ENCODE peak calls at places on chromosomes 6 and 20, in four cellular contexts. Z is K562, U is GM12878, M is HepG2. F is an unnamed sample.

GRCh38 chr20:58179432-58180099 is 48.9 kb downstream of the ANKRD60 start:
- DNase-seq in Z (peak; percentile 80), U (no peak), M (peak; percentile 21), F (peak; percentile 84)

GRCh38 chr20:64105846-64106434 is 1.4 kb downstream of the NPBWR2 start:
- DNase-seq in Z (no peak), U (no peak), M (no peak), F (no peak)

GRCh38 chr6:35092362-35093117 is 48.6 kb downstream of the TCP11 start:
- DNase-seq in Z (peak; percentile 6), U (no peak), M (no peak), F (no peak)

GRCh38 chr6:149484733-149485700 is at the start of gene ZC3H12D:
- DNase-seq in Z (no peak), U (no peak), M (peak; percentile 91), F (no peak)

GRCh38 chr6:21836772-21837460 is 243.4 kb downstream of the SOX4 start:
- DNase-seq in Z (no peak), U (no peak), M (no peak), F (no peak)

GRCh38 chr6:128560966-128561365 is 40.6 kb upstream of the PTPRK start:
- DNase-seq in Z (no peak), U (no peak), M (no peak), F (no peak)

GRCh38 chr6:70668499-70668812 is 773 bp downstream of the SMAP1 start:
- DNase-seq in Z (peak; percentile 41), U (no peak), M (no peak), F (peak; percentile 72)

GRCh38 chr20:45792513-45793118 is 862 bp downstream of the DNTTIP1 start:
- DNase-seq in Z (no peak), U (no peak), M (no peak), F (no peak)

GRCh38 chr6:119020597-119021561 is 57.6 kb downstream of the FAM184A start:
- DNase-seq in Z (no peak), U (no peak), M (no peak), F (no peak)

GRCh38 chr6:138785980-138786379 is 9.9 kb upstream of the ECT2L start:
- DNase-seq in Z (no peak), U (no peak), M (no peak), F (no peak)

GRCh38 chr6:116847234-116847633 is 18.4 kb upstream of the GPRC6A start:
- DNase-seq in Z (peak; percentile 17), U (no peak), M (peak; percentile 59), F (peak; percentile 54)

GRCh38 chr20:44552950-44553908 is 29.1 kb upstream of the PKIG start:
- DNase-seq in Z (no peak), U (no peak), M (peak; percentile 39), F (no peak)
- TF ChIP-seq SP1 in Z (no peak), U (no peak), M (no peak), F (no peak)

GRCh38 chr6:26223213-26223612 is 136.0 kb downstream of the HFE start:
- DNase-seq in Z (no peak), U (no peak), M (no peak), F (no peak)
- TF ChIP-seq TARDBP in Z (no peak), U (no peak), M (no peak), F (no peak)

GRCh38 chr20:48349673-48350072 is 478.1 kb downstream of the PREX1 start:
- DNase-seq in Z (no peak), U (no peak), M (no peak), F (no peak)
- TF ChIP-seq BHLHE40 in Z (no peak), U (no peak), M (no peak), F (no peak)

GRCh38 chr20:32110727-32111126 is 1.2 kb downstream of the TM9SF4 start:
- DNase-seq in Z (no peak), U (no peak), M (no peak), F (no peak)

GRCh38 chr20:32109392-32110172 is at the start of gene TM9SF4:
- DNase-seq in Z (peak; percentile 89), U (peak; percentile 93), M (peak; percentile 97), F (peak; percentile 89)

GRCh38 chr20:32108814-32109391 is 611 bp upstream of the TM9SF4 start:
- DNase-seq in Z (no peak), U (no peak), M (no peak), F (no peak)

GRCh38 chr20:32111287-32111686 is 1.8 kb downstream of the TM9SF4 start:
- DNase-seq in Z (no peak), U (no peak), M (peak; percentile 35), F (no peak)

GRCh38 chr20:32110173-32110704 is 725 bp downstream of the TM9SF4 start:
- DNase-seq in Z (no peak), U (no peak), M (no peak), F (no peak)
- TF ChIP-seq SP1 in Z (no peak), U (no peak), M (no peak), F (no peak)

GRCh38 chr20:51688600-51688999 is 79.6 kb downstream of the ATP9A start:
- DNase-seq in Z (no peak), U (no peak), M (no peak), F (no peak)

GRCh38 chr20:51687630-51688029 is 80.6 kb downstream of the ATP9A start:
- DNase-seq in Z (no peak), U (no peak), M (no peak), F (no peak)

GRCh38 chr20:51692806-51693400 is 75.3 kb downstream of the ATP9A start:
- DNase-seq in Z (no peak), U (no peak), M (no peak), F (no peak)

GRCh38 chr20:51691703-51692102 is 76.5 kb downstream of the ATP9A start:
- DNase-seq in Z (no peak), U (no peak), M (no peak), F (no peak)

DNA sequence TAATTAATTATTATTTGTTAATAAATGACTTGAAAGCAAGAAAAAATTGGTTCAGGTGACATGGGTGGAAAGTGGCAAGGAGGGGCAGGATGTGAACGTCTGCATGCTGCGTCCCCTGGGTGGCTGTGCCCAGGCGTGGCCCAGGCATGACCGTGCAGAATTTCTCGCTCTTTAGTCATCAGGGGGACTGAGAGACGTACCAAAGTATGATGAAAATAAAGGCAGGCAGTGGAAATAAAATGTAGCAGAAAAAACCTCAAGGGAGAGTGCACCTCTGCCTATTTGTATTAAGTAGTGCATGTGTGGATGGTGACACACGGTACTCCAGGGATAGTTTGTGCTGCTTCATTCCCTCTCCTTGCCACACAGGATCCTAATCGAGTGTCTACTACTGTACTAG is 81.1 kb downstream of the ATP9A start:
- DNase-seq in Z (no peak), U (no peak), M (no peak), F (no peak)
- TF ChIP-seq TARDBP in Z (no peak), U (no peak), M (no peak), F (no peak)

GRCh38 chr20:43844778-43845614 is 69.7 kb upstream of the TOX2 start:
- DNase-seq in Z (no peak), U (no peak), M (no peak), F (no peak)
- TF ChIP-seq BHLHE40 in Z (no peak), U (no peak), M (no peak), F (no peak)

GRCh38 chr20:17643531-17644188 is 38.4 kb downstream of the RRBP1 start:
- DNase-seq in Z (no peak), U (no peak), M (no peak), F (no peak)
- TF ChIP-seq SP1 in Z (no peak), U (no peak), M (no peak), F (no peak)

GRCh38 chr6:27688014-27688586 is 215.2 kb upstream of the ZNF184 start:
- DNase-seq in Z (peak; percentile 86), U (peak; percentile 91), M (peak; percentile 93), F (peak; percentile 63)
- TF ChIP-seq TARDBP in Z (peak; percentile 52), U (peak; percentile 95), M (peak; percentile 64), F (peak; percentile 35)

DNA sequence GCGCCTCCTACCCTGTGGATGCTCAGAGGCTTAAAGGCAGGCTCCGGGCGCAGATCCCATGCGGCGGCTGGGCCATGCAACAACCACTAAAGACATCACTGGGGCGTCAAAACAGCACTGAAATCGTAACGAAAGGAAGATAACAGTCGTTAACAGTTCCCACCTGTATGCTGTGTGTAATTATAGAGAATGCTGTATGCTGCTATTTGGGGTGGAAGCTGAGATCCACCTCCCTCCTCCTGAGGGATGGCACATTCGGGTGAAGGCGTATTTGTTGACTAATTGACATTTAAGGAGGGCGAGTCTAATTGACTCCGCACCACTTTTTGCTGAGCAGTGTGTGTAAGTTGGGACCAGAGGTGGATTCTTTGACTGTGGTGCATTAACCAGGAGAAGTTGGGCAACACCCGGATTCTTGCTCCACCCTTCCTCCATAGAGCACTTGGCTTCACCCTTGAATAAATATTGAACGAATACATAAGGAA is 687 bp downstream of the SLC35A1 start:
- DNase-seq in Z (peak; percentile 29), U (peak; percentile 12), M (peak; percentile 20), F (no peak)
- TF ChIP-seq BHLHE40 in Z (no peak), U (no peak), M (no peak), F (no peak)

F was measured in HEK293T.